ENCODE peak calls at places on chromosomes 5 and 9, in eight cellular contexts. Q is HepG2, P is A549, V is endothelial cell of umbilical vein, O is K562, E is H1, J is HCT116, X is GM12878. Z is an unnamed sample.

GRCh38 chr5:19676895-19677294 is 311.1 kb downstream of the CDH18 start:
- DNase-seq in Q (no peak), P (no peak), V (no peak), O (no peak), E (no peak), J (no peak), X (no peak), Z (no peak)

GRCh38 chr5:54580997-54581741 is 63.6 kb downstream of the SNX18 start:
- DNase-seq in Q (no peak), P (no peak), V (no peak), O (no peak), E (no peak), J (no peak), X (no peak), Z (no peak)

GRCh38 chr5:143060018-143060417 is 289.8 kb downstream of the ARHGAP26 start:
- DNase-seq in Q (no peak), P (no peak), V (peak), O (no peak), E (no peak), J (no peak), X (no peak), Z (no peak)

GRCh38 chr9:31153250-31153840 is 1231.1 kb upstream of the ACO1 start:
- DNase-seq in Q (no peak), P (no peak), V (no peak), O (no peak), E (no peak), J (no peak), X (no peak), Z (peak)

GRCh38 chr5:167014657-167015056 is 1276.8 kb upstream of the WWC1 start:
- DNase-seq in Q (no peak), P (no peak), V (no peak), O (no peak), E (no peak), J (no peak), X (no peak), Z (no peak)

GRCh38 chr9:80951675-80952074 is 737.7 kb downstream of the TLE1 start:
- DNase-seq in Q (no peak), P (no peak), V (no peak), O (no peak), E (no peak), J (no peak), X (no peak), Z (no peak)

GRCh38 chr5:132829742-132830435 is 558 bp downstream of the SHROOM1 start:
- DNase-seq in Q (peak), P (peak), V (peak), O (peak), E (no peak), J (peak), X (no peak), Z (peak)

GRCh38 chr5:169296456-169297220 is 4.3 kb downstream of the SLIT3 start:
- DNase-seq in Q (no peak), P (no peak), V (peak), O (no peak), E (no peak), J (no peak), X (no peak), Z (no peak)

GRCh38 chr9:96045811-96046210 is 170.3 kb downstream of the ERCC6L2 start:
- DNase-seq in Q (no peak), P (no peak), V (no peak), O (no peak), E (no peak), J (no peak), X (no peak), Z (no peak)

GRCh38 chr9:96038271-96038670 is 162.8 kb downstream of the ERCC6L2 start:
- DNase-seq in Q (no peak), P (no peak), V (no peak), O (no peak), E (no peak), J (no peak), X (no peak), Z (no peak)

GRCh38 chr9:96044401-96044800 is 168.9 kb downstream of the ERCC6L2 start:
- DNase-seq in Q (no peak), P (no peak), V (no peak), O (no peak), E (no peak), J (no peak), X (no peak), Z (no peak)

GRCh38 chr9:96038914-96039313 is 163.4 kb downstream of the ERCC6L2 start:
- DNase-seq in Q (no peak), P (no peak), V (no peak), O (no peak), E (no peak), J (no peak), X (no peak), Z (no peak)

DNA sequence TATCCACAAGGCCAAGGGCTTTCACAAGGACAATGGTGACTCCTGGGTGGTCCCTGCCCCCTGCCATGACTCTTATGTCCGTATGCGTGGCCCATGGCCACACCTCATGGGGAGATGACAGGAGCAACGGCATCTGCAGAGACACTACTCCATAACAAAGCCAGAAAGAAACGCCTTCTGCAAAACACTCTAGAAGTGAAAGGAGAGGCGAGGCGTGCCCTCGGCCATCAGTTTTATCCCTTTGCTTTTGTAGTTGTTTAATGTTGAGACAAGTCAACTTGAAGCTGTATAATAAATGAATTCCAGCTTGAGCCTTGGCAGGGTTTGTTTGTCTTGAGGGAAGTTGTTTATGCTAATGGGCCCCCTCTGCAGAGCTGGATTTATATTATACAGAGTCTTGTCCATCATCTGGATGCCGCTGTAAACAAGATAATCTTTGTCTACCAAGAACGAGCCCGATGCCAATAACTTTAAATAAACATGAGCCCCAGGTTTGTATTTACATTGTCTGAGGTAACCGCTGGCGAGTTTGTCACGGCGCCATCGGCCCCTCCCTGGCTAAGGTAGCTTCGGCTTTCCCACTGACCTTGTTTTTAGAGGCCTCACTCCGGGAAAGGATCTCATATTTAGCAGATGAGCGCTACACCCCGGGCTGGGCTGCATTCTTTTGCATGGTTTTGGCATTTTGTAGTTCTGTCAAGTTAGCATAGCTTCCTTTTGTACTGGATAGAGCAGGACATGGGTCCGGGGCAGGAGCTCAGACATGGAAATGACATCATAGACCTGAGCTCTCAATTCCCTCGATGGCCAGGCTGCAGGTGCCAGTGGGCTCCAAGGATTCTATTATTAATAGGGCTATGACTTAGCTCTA is 165.3 kb downstream of the ERCC6L2 start:
- DNase-seq in Q (peak), P (no peak), V (no peak), O (no peak), E (peak), J (no peak), X (no peak), Z (no peak)
- TF ChIP-seq POLR2A in Q (no peak), P (no peak), V (no peak), O (no peak), E (no peak), J (no peak), X (no peak), Z (no peak)

DNA sequence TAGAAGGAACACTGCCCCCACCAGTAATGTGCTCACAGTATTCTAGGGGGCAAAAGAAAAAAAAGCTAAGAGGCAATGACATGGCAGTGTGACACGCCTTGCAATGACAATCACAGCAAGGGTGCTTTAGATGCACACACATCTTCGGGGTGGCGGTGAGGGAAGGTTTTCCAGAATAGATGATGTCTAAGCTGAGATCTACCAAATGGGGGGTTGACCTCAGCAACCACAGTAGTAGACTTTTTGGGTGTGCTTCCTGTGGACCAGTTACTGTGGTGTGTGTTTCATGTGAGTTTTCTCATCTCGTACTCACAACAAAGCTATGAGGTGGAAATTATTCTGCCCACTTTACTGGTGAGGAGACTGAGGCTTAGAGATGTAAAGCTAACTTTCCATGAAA is 10.2 kb upstream of the IL12B start:
- DNase-seq in Q (no peak), P (no peak), V (no peak), O (no peak), E (no peak), J (no peak), X (no peak), Z (no peak)
- H3K4me3 ChIP-seq in Q (no peak), P (no peak), V (no peak), O (no peak), E (no peak), J (no peak), X (no peak), Z (no peak)

DNA sequence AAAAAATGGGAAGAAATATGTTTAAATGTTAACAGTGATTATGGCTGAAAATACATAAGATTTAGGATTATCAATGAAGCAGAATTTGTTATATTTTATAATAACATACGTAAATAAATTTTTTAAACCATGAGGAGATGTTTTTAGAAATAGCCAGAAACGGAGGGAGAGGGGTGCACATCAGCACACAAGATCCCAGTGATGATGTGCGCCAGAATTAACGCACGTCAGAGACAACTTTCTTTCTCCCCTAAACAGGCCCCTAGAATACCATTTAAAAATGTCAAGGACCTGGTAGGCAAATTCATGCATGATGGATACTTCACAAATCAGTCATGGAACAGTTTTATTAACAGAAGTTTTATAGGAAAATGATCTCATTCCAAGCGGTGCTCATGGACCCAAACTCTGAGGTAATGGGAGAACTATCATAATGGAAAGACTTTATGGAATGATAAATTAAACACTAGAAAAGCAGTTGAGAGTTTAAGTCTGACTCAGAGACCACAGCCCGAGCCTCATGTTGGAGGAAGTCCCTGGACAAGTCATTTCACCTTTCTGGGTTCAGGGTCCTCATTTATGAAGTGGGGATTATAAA is 258.9 kb upstream of the GAS1 start:
- DNase-seq in Q (no peak), P (no peak), V (no peak), O (no peak), E (no peak), J (no peak), X (no peak), Z (no peak)
- TF ChIP-seq MAX in Q (no peak), P (no peak), V (no peak), O (no peak), E (no peak), J (no peak), X (no peak), Z (no peak)

GRCh38 chr9:76396144-76396543 is 1.9 kb upstream of the RFK start:
- DNase-seq in Q (no peak), P (no peak), V (no peak), O (no peak), E (no peak), J (no peak), X (no peak), Z (no peak)

GRCh38 chr9:76394896-76395244 is 644 bp upstream of the RFK start:
- DNase-seq in Q (peak), P (peak), V (no peak), O (peak), E (no peak), J (peak), X (peak), Z (peak)

GRCh38 chr9:76396597-76396996 is 2.4 kb upstream of the RFK start:
- DNase-seq in Q (no peak), P (no peak), V (no peak), O (no peak), E (no peak), J (no peak), X (no peak), Z (no peak)

GRCh38 chr9:76395381-76395780 is 1.2 kb upstream of the RFK start:
- DNase-seq in Q (no peak), P (no peak), V (no peak), O (no peak), E (no peak), J (no peak), X (no peak), Z (peak)

DNA sequence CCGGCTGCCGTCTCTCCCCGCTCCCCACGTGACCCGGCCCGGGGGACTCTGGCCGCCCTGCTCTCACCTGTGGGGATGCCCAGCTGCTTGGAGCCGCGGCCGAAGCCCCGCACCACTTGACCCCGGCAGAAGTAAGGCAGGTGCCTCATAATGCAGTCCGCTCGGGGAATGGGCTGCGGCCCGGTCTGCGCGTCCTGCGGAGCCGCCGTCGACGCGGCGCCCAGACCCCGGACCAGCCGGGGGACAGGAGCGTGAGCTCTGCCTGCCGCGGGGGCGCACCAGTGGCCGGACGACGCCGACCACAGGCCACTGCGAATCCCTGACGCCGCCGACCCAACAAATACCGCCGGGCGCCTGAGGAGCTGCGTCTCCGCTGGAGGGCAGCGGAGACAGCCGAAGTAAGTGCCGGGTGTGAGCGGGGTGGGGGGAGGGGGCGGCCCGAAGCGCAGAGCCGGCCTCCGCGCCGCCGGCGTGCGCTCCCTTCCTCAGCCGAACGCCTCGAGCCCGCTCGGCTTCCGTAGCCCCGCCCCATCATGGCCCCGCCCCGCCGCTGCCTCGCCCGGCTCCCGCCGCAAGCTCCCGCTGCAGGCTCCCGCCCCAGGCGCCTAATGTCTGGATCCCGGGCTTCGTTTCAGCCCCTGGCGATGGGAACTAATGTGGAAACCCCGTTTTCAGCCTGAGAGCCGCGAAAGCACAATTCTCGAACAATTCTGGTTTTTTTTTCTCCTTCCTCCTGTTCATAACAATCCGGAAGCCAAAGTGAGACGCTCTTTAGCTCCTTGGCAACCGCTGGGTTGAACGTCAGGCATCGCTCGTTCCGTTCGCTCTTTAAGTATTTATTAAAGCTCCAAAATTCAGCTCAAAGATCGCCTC is at the start of gene RFK:
- DNase-seq in Q (peak), P (peak), V (peak), O (peak), E (peak), J (peak), X (peak), Z (peak)
- TF ChIP-seq POLR2A in Q (no peak), P (peak), V (peak), O (peak), E (peak), J (peak), X (peak), Z (peak)

DNA sequence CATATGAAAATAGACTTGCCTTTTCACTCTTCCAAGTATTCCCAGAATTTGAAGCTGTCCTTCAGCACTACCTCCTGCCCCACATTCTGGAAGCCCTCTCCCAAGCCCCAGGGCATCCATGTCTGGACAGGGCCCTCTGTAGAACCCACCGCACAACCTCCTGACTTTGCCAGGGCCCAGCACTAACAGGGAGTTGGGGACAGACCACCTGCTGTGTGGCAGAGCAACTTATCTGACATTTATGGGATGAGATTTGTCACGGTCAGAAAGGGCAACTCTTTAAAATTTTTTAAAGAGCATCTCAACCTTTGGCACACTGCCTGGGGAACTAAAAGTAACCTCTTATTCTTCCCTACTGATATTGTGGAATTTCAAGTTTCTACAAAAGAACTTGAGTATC is 285.5 kb downstream of the ENC1 start:
- DNase-seq in Q (no peak), P (no peak), V (no peak), O (no peak), E (no peak), J (no peak), X (no peak), Z (no peak)
- H3K4me3 ChIP-seq in Q (no peak), P (no peak), V (no peak), O (no peak), E (no peak), J (no peak), X (no peak), Z (no peak)

DNA sequence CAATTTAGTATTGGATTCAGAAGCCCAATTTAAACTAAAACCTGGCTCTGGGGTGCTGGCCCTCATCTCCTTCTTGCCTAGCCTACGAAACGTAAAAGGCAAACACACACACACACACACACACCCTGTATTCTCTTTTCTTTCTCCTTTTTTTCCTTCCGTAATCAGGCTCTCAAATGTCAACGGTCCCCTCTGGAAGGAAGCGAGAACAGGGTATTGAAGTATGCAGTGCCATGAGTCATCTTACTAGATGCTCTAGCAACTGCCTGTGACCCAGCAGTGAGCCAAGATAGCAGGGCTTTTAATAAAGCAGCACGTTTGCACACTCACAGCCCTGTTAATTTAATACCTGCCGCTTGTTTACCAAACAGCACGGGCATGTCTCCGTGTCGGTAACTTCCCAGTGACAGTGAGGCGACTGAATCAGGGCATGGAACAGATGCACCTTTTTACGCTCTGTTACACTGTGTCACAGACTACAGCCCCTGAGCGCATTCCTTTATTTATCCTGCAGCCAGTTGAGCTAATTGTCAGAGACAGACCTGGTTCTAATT is 243.8 kb downstream of the BNC2 start:
- DNase-seq in Q (no peak), P (peak), V (peak), O (no peak), E (no peak), J (no peak), X (no peak), Z (no peak)
- TF ChIP-seq MAX in Q (no peak), P (no peak), V (no peak), O (no peak), E (no peak), J (no peak), X (no peak), Z (no peak)

GRCh38 chr9:115016369-115016768 is 86.0 kb upstream of the TNFSF8 start:
- DNase-seq in Q (no peak), P (no peak), V (no peak), O (no peak), E (no peak), J (no peak), X (no peak), Z (no peak)

GRCh38 chr9:115014438-115014837 is 84.0 kb upstream of the TNFSF8 start:
- DNase-seq in Q (no peak), P (no peak), V (no peak), O (no peak), E (no peak), J (no peak), X (no peak), Z (no peak)

GRCh38 chr9:115012476-115012875 is 82.1 kb upstream of the TNFSF8 start:
- DNase-seq in Q (no peak), P (no peak), V (no peak), O (no peak), E (no peak), J (no peak), X (no peak), Z (no peak)

GRCh38 chr9:115015018-115015635 is 84.7 kb upstream of the TNFSF8 start:
- DNase-seq in Q (peak), P (peak), V (peak), O (peak), E (peak), J (peak), X (no peak), Z (peak)

DNA sequence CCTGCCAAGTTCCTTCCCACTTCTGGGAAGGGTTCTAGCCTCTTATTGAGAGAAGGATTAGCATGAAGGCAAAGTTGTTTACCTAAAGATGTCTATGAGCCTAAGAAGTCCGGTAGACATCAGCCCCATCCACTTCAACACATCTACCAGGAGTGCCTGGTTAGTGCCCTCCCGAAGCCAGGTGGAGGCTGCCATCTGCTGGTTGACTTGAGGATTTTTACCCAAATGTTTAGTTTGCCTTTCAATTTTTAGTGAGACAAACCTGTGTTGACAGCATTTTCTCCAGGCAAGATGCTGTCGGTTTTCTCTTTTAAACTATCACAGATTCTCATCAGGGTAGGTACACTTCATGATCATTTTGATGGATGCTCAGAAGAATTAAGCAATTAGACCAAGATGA is 83.6 kb upstream of the TNFSF8 start:
- DNase-seq in Q (peak), P (peak), V (peak), O (peak), E (peak), J (peak), X (no peak), Z (peak)
- TF ChIP-seq POLR2A in Q (no peak), P (no peak), V (no peak), O (no peak), E (no peak), J (no peak), X (no peak), Z (no peak)